ENCODE peak calls at places on chromosomes 2 and 18, in six cellular contexts. R is A549, Q is right lobe of liver, W is vagina, H is esophagus squamous epithelium, Y is tibial nerve. N is an unnamed sample.

GRCh38 chr2:857937-858336 is 92.7 kb upstream of the SNTG2 start:
- DNase-seq in Y (no peak), R (no peak), H (no peak), W (peak; percentile 43), Q (no peak), N (no peak)

GRCh38 chr18:27707201-27707600 is 469.7 kb downstream of the CDH2 start:
- DNase-seq in Y (no peak), Q (no peak), H (no peak), R (no peak), W (no peak), N (no peak)

GRCh38 chr2:80655265-80655664 is 350.7 kb upstream of the LRRTM1 start:
- DNase-seq in W (no peak), R (no peak), H (no peak), Y (no peak), Q (no peak), N (no peak)

GRCh38 chr2:145799595-145800108 is 1279.7 kb upstream of the ZEB2 start:
- DNase-seq in R (no peak), W (no peak), Q (no peak), H (no peak), Y (no peak), N (no peak)

GRCh38 chr2:6946722-6947121 is 29.5 kb downstream of the RNF144A start:
- DNase-seq in Q (no peak), R (no peak), W (no peak), H (no peak), Y (no peak), N (no peak)

GRCh38 chr2:230974096-230974913 is 21.6 kb upstream of the SPATA3 start:
- DNase-seq in Q (no peak), R (no peak), W (no peak), Y (no peak), H (no peak), N (no peak)

GRCh38 chr2:67103161-67103560 is 294.0 kb upstream of the ETAA1 start:
- DNase-seq in R (no peak), Y (no peak), H (no peak), Q (no peak), W (no peak), N (no peak)

GRCh38 chr18:22868831-22869230 is 64.3 kb upstream of the RBBP8 start:
- DNase-seq in H (no peak), Q (no peak), W (no peak), Y (no peak), R (no peak), N (no peak)

GRCh38 chr2:96887419-96888081 is 17.7 kb upstream of the SEMA4C start:
- DNase-seq in W (no peak), Y (no peak), Q (no peak), H (no peak), R (no peak), N (no peak)

GRCh38 chr2:168889635-168890005 is 610 bp downstream of the SPC25 start:
- DNase-seq in Q (no peak), W (no peak), Y (no peak), H (no peak), R (no peak), N (no peak)

GRCh38 chr2:45280801-45281200 is 271.5 kb upstream of the SIX2 start:
- DNase-seq in H (no peak), Y (no peak), W (no peak), Q (no peak), R (no peak), N (no peak)

GRCh38 chr2:220949476-220949875 is 622.6 kb downstream of the EPHA4 start:
- DNase-seq in W (no peak), H (no peak), Y (no peak), R (no peak), Q (no peak), N (no peak)

GRCh38 chr18:8397034-8397433 is 212.2 kb upstream of the RAB12 start:
- DNase-seq in Y (no peak), H (no peak), W (no peak), R (no peak), Q (no peak), N (no peak)

GRCh38 chr18:63365909-63366269 is 1.1 kb downstream of the KDSR start:
- DNase-seq in H (no peak), W (no peak), Q (no peak), R (peak; percentile 3), Y (no peak), N (no peak)

GRCh38 chr2:233674995-233675394 is 3.3 kb downstream of the UGT1A9 start:
- DNase-seq in Y (no peak), Q (no peak), R (no peak), H (no peak), W (no peak), N (no peak)

GRCh38 chr2:29000481-29000880 is 19.4 kb downstream of the TOGARAM2 start:
- DNase-seq in W (no peak), Y (no peak), R (no peak), H (no peak), Q (peak; percentile 73), N (no peak)

GRCh38 chr18:62878305-62878704 is 163.0 kb downstream of the PHLPP1 start:
- DNase-seq in Q (no peak), H (no peak), R (no peak), Y (no peak), W (no peak), N (no peak)

GRCh38 chr2:170848587-170848986 is 31.9 kb downstream of the GAD1 start:
- DNase-seq in Q (no peak), H (no peak), Y (no peak), W (no peak), R (no peak), N (no peak)

GRCh38 chr2:147659051-147659450 is 185.8 kb upstream of the ACVR2A start:
- DNase-seq in R (no peak), W (no peak), Q (no peak), H (no peak), Y (no peak), N (no peak)

GRCh38 chr2:240816584-240817495 is 3.2 kb downstream of the KIF1A start:
- DNase-seq in H (no peak), R (no peak), Y (no peak), Q (no peak), W (no peak), N (no peak)

GRCh38 chr2:71938659-71939587 is 208.7 kb downstream of the CYP26B1 start:
- DNase-seq in Y (no peak), W (peak; percentile 79), H (no peak), Q (no peak), R (no peak), N (no peak)

GRCh38 chr18:12307251-12307736 is 747 bp upstream of the TUBB6 start:
- DNase-seq in R (no peak), H (no peak), Q (no peak), W (no peak), Y (peak; percentile 36), N (peak; percentile 35)

DNA sequence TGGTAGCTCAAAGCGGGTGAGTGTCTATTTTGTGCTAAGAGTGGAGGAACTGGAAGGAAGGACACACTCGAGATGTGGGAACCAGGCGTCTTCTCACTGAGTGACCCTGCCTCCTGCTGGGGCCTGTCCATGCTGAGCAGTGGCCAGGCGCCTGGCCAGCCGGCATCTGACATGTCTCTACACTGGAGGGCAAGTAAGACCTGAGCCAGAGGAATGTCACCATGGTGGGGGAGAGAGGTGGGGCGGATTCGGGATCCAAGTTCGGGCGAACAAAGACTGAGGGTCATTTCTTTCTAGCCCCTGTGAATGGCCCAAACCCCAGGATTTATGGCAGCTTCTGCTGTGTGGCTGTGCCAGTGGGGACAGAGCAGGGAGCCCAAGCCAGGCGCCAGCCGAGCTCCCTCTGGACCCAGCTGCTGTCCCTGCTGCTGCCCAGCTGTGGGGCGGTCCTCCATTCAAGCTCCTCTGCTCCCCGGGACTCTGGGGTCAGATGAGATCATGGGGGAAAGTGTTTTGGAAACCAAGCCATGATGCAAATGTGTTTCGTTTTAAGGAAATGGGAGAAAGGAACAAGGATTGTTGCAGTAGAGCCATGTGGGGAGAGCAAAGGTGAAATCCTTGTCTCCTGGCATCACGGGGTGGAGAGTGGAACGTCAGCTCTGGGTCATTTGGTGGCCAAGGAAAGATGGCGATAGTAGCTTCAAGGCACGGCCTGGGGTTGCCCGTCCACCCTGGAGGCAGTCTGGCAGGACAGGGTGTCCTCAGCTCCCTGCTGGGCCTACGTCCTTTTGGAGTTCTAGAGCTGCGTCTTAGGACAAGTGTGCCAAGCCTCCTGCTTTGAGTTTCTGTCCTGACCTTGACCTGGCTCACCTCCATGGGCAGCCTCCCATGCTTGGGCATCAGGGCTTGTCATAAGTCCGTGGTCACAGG is 8.1 kb downstream of the ACKR3 start:
- DNase-seq in Y (no peak), W (no peak), R (no peak), Q (no peak), H (no peak), N (peak; percentile 71)
- TF ChIP-seq POLR2A in Y (no peak), W (no peak), R (no peak), Q (no peak), H (no peak), N (no peak)

GRCh38 chr2:100853909-100854810 is 34.2 kb downstream of the NPAS2 start:
- DNase-seq in W (no peak), R (no peak), H (no peak), Y (no peak), Q (no peak), N (no peak)

GRCh38 chr2:100852999-100853908 is 33.3 kb downstream of the NPAS2 start:
- DNase-seq in Y (no peak), R (no peak), Q (no peak), W (no peak), H (no peak), N (no peak)

GRCh38 chr2:100856732-100857131 is 36.8 kb downstream of the NPAS2 start:
- DNase-seq in Q (no peak), R (no peak), Y (no peak), H (no peak), W (no peak), N (no peak)

GRCh38 chr2:100857341-100857740 is 37.4 kb downstream of the NPAS2 start:
- DNase-seq in Q (no peak), Y (no peak), W (no peak), H (no peak), R (no peak), N (no peak)

GRCh38 chr2:100855084-100855483 is 35.1 kb downstream of the NPAS2 start:
- DNase-seq in W (no peak), R (no peak), Q (no peak), Y (no peak), H (no peak), N (no peak)
- TF ChIP-seq CTCF in W (no peak), R (no peak), Q (no peak), Y (no peak), H (no peak), N (no peak)

DNA sequence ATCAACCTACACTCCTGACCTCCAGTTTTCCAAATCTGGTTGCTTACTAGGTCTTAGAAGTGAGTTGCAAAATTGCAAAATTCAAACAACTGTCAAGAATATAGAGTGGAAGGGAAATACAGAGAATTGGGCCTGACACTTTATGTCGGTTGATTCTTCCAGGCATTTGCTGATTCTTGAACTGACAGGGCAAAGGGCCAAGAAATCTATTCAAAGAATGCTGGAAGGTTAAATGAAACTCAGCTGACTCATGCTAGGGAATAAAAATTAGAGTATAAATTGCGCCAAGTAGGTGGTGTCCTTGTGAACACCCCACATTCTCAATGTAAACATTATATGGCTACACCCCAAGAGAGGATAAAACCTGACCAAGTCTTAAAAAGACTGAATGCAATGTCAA is 21.5 kb upstream of the ZSCAN30 start:
- DNase-seq in R (no peak), W (no peak), Y (no peak), Q (no peak), H (no peak), N (no peak)
- H3K9me3 ChIP-seq in R (peaks cover 58% of the 10 kb centered on the region), W (peaks cover 24% of the 10 kb centered on the region), Y (peaks cover 7% of the 10 kb centered on the region), Q (peaks cover 12% of the 10 kb centered on the region), H (no peaks in the 10 kb centered on the region), N (no peaks in the 10 kb centered on the region)

GRCh38 chr2:172555522-172556283 is at the start of gene PDK1:
- DNase-seq in H (peak; percentile 68), Y (peak; percentile 66), Q (peak; percentile 96), R (peak; percentile 66), W (no peak), N (peak; percentile 92)
- TF ChIP-seq POLR2A in H (no peak), Y (peak; percentile 71), Q (peak; percentile 89), R (peak; percentile 95), W (peak; percentile 62), N (peak; percentile 79)